ENCODE peak calls at places on chromosomes 4 and X, in seven cellular contexts. W is psoas muscle, G is endodermal cell, M is neural crest cell, K is MM.1S, C is prostate gland, V is body of pancreas. J is an unnamed sample.

GRCh38 chrX:10660171-10660570 is 39.8 kb upstream of the MID1 start:
- DNase-seq in W (no peak), G (peak), M (peak), K (no peak), C (no peak), V (no peak), J (no peak)

GRCh38 chr4:28555851-28556250 is 1695.2 kb downstream of the STIM2 start:
- DNase-seq in W (no peak), G (no peak), M (no peak), K (no peak), C (no peak), V (no peak), J (no peak)

GRCh38 chr4:87824352-87824751 is 8.4 kb upstream of the MEPE start:
- DNase-seq in W (no peak), G (no peak), M (no peak), K (no peak), C (no peak), V (no peak), J (no peak)

GRCh38 chr4:136495076-136495475 is 1037.2 kb downstream of the PCDH18 start:
- DNase-seq in W (no peak), G (no peak), M (no peak), K (no peak), C (no peak), V (no peak), J (no peak)

GRCh38 chr4:74632634-74633033 is 161.7 kb downstream of the BTC start:
- DNase-seq in W (no peak), G (no peak), M (no peak), K (no peak), C (peak), V (no peak), J (no peak)

GRCh38 chrX:1207496-1208025 is 4.9 kb downstream of the CRLF2 start:
- DNase-seq in W (no peak), G (no peak), M (no peak), K (peak), C (no peak), V (no peak), J (peak)

GRCh38 chrX:54484666-54485065 is 11.4 kb downstream of the FGD1 start:
- DNase-seq in W (peak), G (peak), M (no peak), K (no peak), C (no peak), V (no peak), J (no peak)

GRCh38 chr4:96347582-96347981 is 507.7 kb downstream of the PDHA2 start:
- DNase-seq in W (no peak), G (no peak), M (no peak), K (no peak), C (no peak), V (no peak), J (no peak)

GRCh38 chrX:148601034-148601433 is 100.6 kb downstream of the AFF2 start:
- DNase-seq in W (no peak), G (no peak), M (no peak), K (no peak), C (no peak), V (no peak), J (no peak)

GRCh38 chrX:9604111-9604907 is 139.5 kb downstream of the TBL1X start:
- DNase-seq in W (peak), G (no peak), M (no peak), K (no peak), C (no peak), V (peak), J (no peak)

GRCh38 chrX:135185795-135186443 is 14.7 kb upstream of the CT55 start:
- DNase-seq in W (no peak), G (peak), M (peak), K (peak), C (peak), V (peak), J (peak)

GRCh38 chr4:77777135-77777777 is 41.9 kb downstream of the CNOT6L start:
- DNase-seq in W (no peak), G (no peak), M (no peak), K (no peak), C (no peak), V (no peak), J (no peak)

GRCh38 chr4:174460684-174461083 is 61.6 kb downstream of the HPGD start:
- DNase-seq in W (no peak), G (no peak), M (no peak), K (no peak), C (no peak), V (no peak), J (no peak)

GRCh38 chr4:152640058-152640921 is 39.5 kb downstream of the TMEM154 start:
- DNase-seq in W (no peak), G (no peak), M (no peak), K (peak), C (no peak), V (peak), J (no peak)

GRCh38 chr4:106603471-106603870 is 234.9 kb upstream of the GIMD1 start:
- DNase-seq in W (no peak), G (no peak), M (no peak), K (no peak), C (no peak), V (no peak), J (no peak)

GRCh38 chrX:134669378-134670098 is 11.3 kb upstream of the PLAC1 start:
- DNase-seq in W (peak), G (no peak), M (no peak), K (no peak), C (no peak), V (no peak), J (no peak)

GRCh38 chr4:151098191-151098590 is 1.2 kb upstream of the RPS3A start:
- DNase-seq in W (no peak), G (no peak), M (no peak), K (no peak), C (no peak), V (no peak), J (no peak)

GRCh38 chr4:16665942-16666586 is 232.4 kb downstream of the LDB2 start:
- DNase-seq in W (no peak), G (no peak), M (no peak), K (peak), C (no peak), V (no peak), J (no peak)

GRCh38 chr4:4914059-4914820 is 54.8 kb downstream of the MSX1 start:
- DNase-seq in W (no peak), G (no peak), M (no peak), K (no peak), C (no peak), V (no peak), J (no peak)

GRCh38 chr4:4890574-4891260 is 31.3 kb downstream of the MSX1 start:
- DNase-seq in W (no peak), G (no peak), M (no peak), K (no peak), C (no peak), V (no peak), J (no peak)

GRCh38 chr4:110198472-110199419 is at the start of gene ELOVL6:
- DNase-seq in W (peak), G (peak), M (peak), K (peak), C (peak), V (peak), J (peak)

GRCh38 chr4:47145630-47146029 is 114.3 kb downstream of the GABRB1 start:
- DNase-seq in W (no peak), G (no peak), M (no peak), K (peak), C (no peak), V (no peak), J (peak)

GRCh38 chrX:104047171-104047570 is 7.4 kb downstream of the H2BW2 start:
- DNase-seq in W (no peak), G (no peak), M (no peak), K (no peak), C (no peak), V (no peak), J (no peak)

GRCh38 chr4:71231073-71231752 is 107.6 kb upstream of the SLC4A4 start:
- DNase-seq in W (peak), G (no peak), M (no peak), K (peak), C (peak), V (peak), J (no peak)

GRCh38 chrX:128754130-128754529 is 701.9 kb upstream of the ACTRT1 start:
- DNase-seq in W (no peak), G (no peak), M (no peak), K (no peak), C (no peak), V (no peak), J (no peak)

GRCh38 chrX:131617182-131617581 is 73.3 kb downstream of the OR13H1 start:
- DNase-seq in W (no peak), G (no peak), M (no peak), K (no peak), C (no peak), V (no peak), J (no peak)

GRCh38 chr4:149549911-149550310 is 265.7 kb downstream of the IQCM start:
- DNase-seq in W (no peak), G (peak), M (no peak), K (no peak), C (no peak), V (no peak), J (no peak)
- TF ChIP-seq CTCF in W (no peak), G (peak), M (no peak), K (no peak), C (no peak), V (no peak), J (no peak)

DNA sequence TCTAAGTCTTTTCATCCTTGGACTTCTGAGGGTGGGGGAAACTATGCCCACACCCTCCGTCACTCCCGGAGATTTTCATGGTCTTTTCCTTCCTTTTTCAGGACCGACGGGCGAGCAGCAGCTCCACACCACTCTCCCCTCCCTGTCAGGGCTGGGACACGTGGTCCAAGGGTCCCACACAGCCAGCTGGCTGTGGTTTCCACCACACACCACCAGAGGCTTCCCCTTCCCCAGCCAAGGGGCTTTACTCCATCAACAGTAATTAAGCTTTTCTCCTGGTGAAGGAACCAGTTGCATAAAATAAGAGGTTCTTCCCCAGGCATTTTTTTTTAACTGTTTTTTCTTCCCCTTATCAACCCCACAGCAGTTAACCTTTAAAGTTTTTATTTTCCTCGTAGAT is 453.9 kb downstream of the GPAT3 start:
- DNase-seq in W (no peak), G (no peak), M (no peak), K (no peak), C (no peak), V (no peak), J (no peak)
- TF ChIP-seq CTCF in W (no peak), G (peak), M (no peak), K (no peak), C (no peak), V (no peak), J (no peak)

DNA sequence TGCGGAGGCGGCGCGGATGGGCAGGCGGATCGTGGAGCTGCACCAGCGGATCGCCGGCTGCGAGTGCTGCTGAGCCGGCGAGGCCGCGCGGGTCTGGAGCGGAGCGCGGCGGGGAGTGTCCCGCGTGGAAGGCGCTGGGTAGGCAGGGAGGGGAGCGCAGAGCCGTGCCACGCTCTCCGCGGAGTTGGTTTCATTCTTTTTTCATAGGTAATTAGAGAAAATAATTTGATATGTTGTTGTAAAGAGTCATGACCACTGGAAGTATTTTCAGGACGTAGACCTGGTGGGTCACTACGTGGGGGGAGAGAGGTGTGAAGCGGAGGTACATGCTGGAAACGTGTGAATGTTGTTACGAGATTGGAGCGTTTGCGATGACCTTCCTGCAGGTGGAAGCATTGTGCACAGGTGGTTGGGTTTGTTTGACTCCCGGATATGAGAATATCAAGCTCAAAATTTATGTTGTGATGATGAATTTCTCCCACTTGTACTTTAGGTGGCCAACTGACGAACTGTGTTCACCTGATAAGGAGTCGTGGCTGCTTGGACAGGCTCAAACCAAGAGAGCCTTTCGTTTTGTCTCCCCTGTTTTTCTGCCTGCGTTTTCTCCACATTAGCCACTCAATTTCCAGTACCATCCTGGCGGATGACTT is 19.1 kb upstream of the S100P start:
- DNase-seq in W (no peak), G (peak), M (no peak), K (peak), C (peak), V (peak), J (peak)
- TF ChIP-seq CTCF in W (peak), G (peak), M (peak), K (peak), C (no peak), V (no peak), J (peak)

GRCh38 chr4:177441061-177441802 is 1.0 kb downstream of the AGA start:
- DNase-seq in W (no peak), G (peak), M (no peak), K (peak), C (no peak), V (no peak), J (peak)

GRCh38 chr4:177444911-177445736 is 2.9 kb upstream of the AGA start:
- DNase-seq in W (no peak), G (peak), M (no peak), K (no peak), C (no peak), V (peak), J (no peak)

GRCh38 chr4:177442623-177443155 is 452 bp upstream of the AGA start:
- DNase-seq in W (no peak), G (no peak), M (no peak), K (peak), C (no peak), V (peak), J (peak)

GRCh38 chr4:177446571-177446970 is 4.3 kb upstream of the AGA start:
- DNase-seq in W (no peak), G (no peak), M (no peak), K (peak), C (no peak), V (no peak), J (no peak)

GRCh38 chr4:177441803-177442622 is at the start of gene AGA:
- DNase-seq in W (peak), G (peak), M (peak), K (peak), C (peak), V (peak), J (peak)
- TF ChIP-seq CTCF in W (no peak), G (no peak), M (no peak), K (no peak), C (no peak), V (no peak), J (no peak)

GRCh38 chr4:41619161-41619560 is 81.2 kb downstream of the LIMCH1 start:
- DNase-seq in W (no peak), G (peak), M (no peak), K (no peak), C (no peak), V (no peak), J (no peak)
- TF ChIP-seq CTCF in W (no peak), G (peak), M (no peak), K (no peak), C (no peak), V (no peak), J (no peak)

DNA sequence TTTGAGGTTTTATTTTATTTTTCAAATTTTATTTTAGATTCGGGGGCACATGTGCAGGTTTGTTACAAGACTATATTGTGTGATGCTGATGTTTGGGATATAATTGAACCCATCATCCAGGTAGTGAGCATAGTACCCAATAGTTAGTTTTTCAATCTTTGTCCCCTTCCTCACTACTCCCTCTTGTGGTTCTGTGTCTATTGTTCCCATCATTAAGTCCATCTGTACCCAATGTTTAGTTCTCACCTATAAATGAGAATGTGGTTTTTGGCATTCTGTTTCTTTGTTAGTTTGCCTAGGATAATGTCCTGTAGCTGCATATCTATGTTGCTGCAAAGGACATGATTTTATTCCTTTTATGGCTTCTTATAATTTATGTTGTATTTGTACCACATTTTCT is 767.2 kb upstream of the ADGRL3 start:
- DNase-seq in W (no peak), G (no peak), M (no peak), K (no peak), C (no peak), V (no peak), J (no peak)
- TF ChIP-seq CTCF in W (no peak), G (peak), M (no peak), K (no peak), C (no peak), V (no peak), J (no peak)

GRCh38 chr4:103032575-103032974 is 13.1 kb upstream of the SLC9B1 start:
- DNase-seq in W (no peak), G (peak), M (no peak), K (peak), C (no peak), V (peak), J (peak)
- TF ChIP-seq CTCF in W (peak), G (peak), M (peak), K (peak), C (no peak), V (peak), J (peak)

DNA sequence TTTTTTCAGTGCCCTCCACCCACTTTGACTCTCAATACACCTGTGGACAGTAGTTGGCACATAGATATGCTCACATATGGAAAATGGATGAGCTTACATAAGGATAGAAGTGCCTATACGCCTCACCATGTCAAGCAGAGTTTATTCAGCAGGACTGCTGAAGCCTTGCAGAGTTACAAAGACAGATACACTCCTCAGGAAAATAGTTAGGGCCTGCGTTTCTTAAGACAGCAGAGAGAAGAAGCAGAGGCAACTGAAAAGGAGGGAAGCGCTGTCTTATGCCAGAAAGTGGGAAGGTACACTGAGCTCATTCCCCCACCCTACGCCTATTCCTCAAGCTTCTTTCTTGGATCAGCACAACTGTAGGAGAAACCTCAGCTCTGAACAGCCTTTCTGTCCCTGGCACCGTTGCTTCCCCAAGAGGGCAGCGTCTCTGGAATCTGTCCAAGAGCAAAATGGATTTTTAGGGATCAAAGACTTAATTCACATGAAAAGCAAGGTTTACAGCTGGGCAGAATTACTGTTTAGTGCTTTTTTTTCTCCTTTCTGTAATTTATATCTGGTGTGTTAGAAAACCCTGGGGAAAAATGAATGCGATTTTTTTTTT is 37.3 kb upstream of the MBTPS2 start:
- DNase-seq in W (no peak), G (no peak), M (no peak), K (no peak), C (no peak), V (no peak), J (no peak)
- TF ChIP-seq CTCF in W (no peak), G (peak), M (no peak), K (no peak), C (no peak), V (no peak), J (no peak)

GRCh38 chrX:12319012-12319519 is 180.8 kb downstream of the FRMPD4 start:
- DNase-seq in W (no peak), G (no peak), M (no peak), K (no peak), C (no peak), V (no peak), J (no peak)
- TF ChIP-seq CTCF in W (no peak), G (peak), M (no peak), K (no peak), C (no peak), V (no peak), J (no peak)